ENCODE peak calls at places on chromosomes 1 and 21, in four cellular contexts. One of them, this sample, is unnamed. For H3K4me1, the result is how much of the 10 kb centered on the place peaks cover.

GRCh38 chr1:4086085-4086850 is 186.2 kb upstream of the C1orf174 start:
- ATAC-seq in upper lobe of left lung: no peak
- ATAC-seq in GM23338: no peak
- ATAC-seq in Panc1: no peak
- ATAC-seq in this sample: no peak

GRCh38 chr1:1954831-1955441 is 35.9 kb upstream of the TMEM52 start:
- ATAC-seq in upper lobe of left lung: no peak
- ATAC-seq in GM23338: peak
- ATAC-seq in Panc1: no peak
- ATAC-seq in this sample: no peak

GRCh38 chr1:64901663-64902062 is 64.7 kb downstream of the JAK1 start:
- ATAC-seq in GM23338: no peak
- ATAC-seq in upper lobe of left lung: no peak
- ATAC-seq in Panc1: no peak
- ATAC-seq in this sample: no peak

GRCh38 chr1:172515927-172516326 is 17.0 kb upstream of the SUCO start:
- ATAC-seq in GM23338: no peak
- ATAC-seq in upper lobe of left lung: no peak
- ATAC-seq in Panc1: no peak
- ATAC-seq in this sample: peak

GRCh38 chr1:171984262-171984661 is 143.0 kb downstream of the DNM3 start:
- ATAC-seq in GM23338: no peak
- ATAC-seq in upper lobe of left lung: peak
- ATAC-seq in Panc1: no peak
- ATAC-seq in this sample: no peak

GRCh38 chr1:14165289-14165867 is 433.1 kb upstream of the KAZN start:
- ATAC-seq in Panc1: no peak
- ATAC-seq in GM23338: no peak
- ATAC-seq in upper lobe of left lung: no peak
- ATAC-seq in this sample: peak

GRCh38 chr1:11384170-11384554 is 94.8 kb upstream of the DISP3 start:
- ATAC-seq in Panc1: no peak
- ATAC-seq in GM23338: no peak
- ATAC-seq in upper lobe of left lung: no peak
- ATAC-seq in this sample: no peak

GRCh38 chr1:170604065-170604464 is 59.9 kb upstream of the PRRX1 start:
- ATAC-seq in GM23338: no peak
- ATAC-seq in upper lobe of left lung: no peak
- ATAC-seq in Panc1: no peak
- ATAC-seq in this sample: no peak

GRCh38 chr1:48917901-48918603 is 141.4 kb upstream of the BEND5 start:
- ATAC-seq in upper lobe of left lung: no peak
- ATAC-seq in GM23338: no peak
- ATAC-seq in Panc1: no peak
- ATAC-seq in this sample: no peak

GRCh38 chr1:117453958-117454357 is 86.7 kb downstream of the MAN1A2 start:
- ATAC-seq in upper lobe of left lung: no peak
- ATAC-seq in GM23338: no peak
- ATAC-seq in Panc1: no peak
- ATAC-seq in this sample: no peak

GRCh38 chr1:25486602-25487001 is 55.9 kb downstream of the MACO1 start:
- ATAC-seq in upper lobe of left lung: no peak
- ATAC-seq in GM23338: peak
- ATAC-seq in Panc1: peak
- ATAC-seq in this sample: no peak

GRCh38 chr1:222616535-222616934 is 1.4 kb upstream of the MIA3 start:
- ATAC-seq in Panc1: no peak
- ATAC-seq in upper lobe of left lung: no peak
- ATAC-seq in GM23338: no peak
- ATAC-seq in this sample: peak

GRCh38 chr21:15037894-15038293 is 26.9 kb downstream of the NRIP1 start:
- ATAC-seq in Panc1: no peak
- ATAC-seq in GM23338: no peak
- ATAC-seq in upper lobe of left lung: no peak
- ATAC-seq in this sample: no peak

GRCh38 chr1:229993894-229994293 is 73.1 kb upstream of the GALNT2 start:
- ATAC-seq in upper lobe of left lung: no peak
- ATAC-seq in Panc1: no peak
- ATAC-seq in GM23338: no peak
- ATAC-seq in this sample: no peak

GRCh38 chr1:62325076-62325475 is 5.8 kb upstream of the KANK4 start:
- ATAC-seq in GM23338: no peak
- ATAC-seq in upper lobe of left lung: peak
- ATAC-seq in Panc1: no peak
- ATAC-seq in this sample: peak

GRCh38 chr1:101219919-101220695 is 16.7 kb upstream of the S1PR1 start:
- ATAC-seq in GM23338: peak
- ATAC-seq in upper lobe of left lung: no peak
- ATAC-seq in Panc1: no peak
- ATAC-seq in this sample: no peak

GRCh38 chr1:44049839-44050238 is 18.6 kb upstream of the SLC6A9 start:
- ATAC-seq in upper lobe of left lung: no peak
- ATAC-seq in GM23338: no peak
- ATAC-seq in Panc1: peak
- ATAC-seq in this sample: no peak

GRCh38 chr1:2478100-2478499 is 2.0 kb downstream of the PLCH2 start:
- ATAC-seq in upper lobe of left lung: no peak
- ATAC-seq in GM23338: no peak
- ATAC-seq in Panc1: no peak
- ATAC-seq in this sample: no peak

GRCh38 chr21:41962425-41962966 is 8.7 kb upstream of the C2CD2 start:
- ATAC-seq in upper lobe of left lung: no peak
- ATAC-seq in GM23338: no peak
- ATAC-seq in Panc1: no peak
- ATAC-seq in this sample: no peak

GRCh38 chr1:209648931-209649776 is 3.1 kb downstream of the LAMB3 start:
- ATAC-seq in GM23338: no peak
- ATAC-seq in Panc1: peak
- ATAC-seq in upper lobe of left lung: peak
- ATAC-seq in this sample: peak

GRCh38 chr1:231683439-231684165 is 57.0 kb downstream of the DISC1 start:
- ATAC-seq in Panc1: no peak
- ATAC-seq in GM23338: no peak
- ATAC-seq in upper lobe of left lung: no peak
- ATAC-seq in this sample: no peak

GRCh38 chr1:25699501-25700089 is 83.0 kb downstream of the MAN1C1 start:
- ATAC-seq in GM23338: no peak
- ATAC-seq in upper lobe of left lung: no peak
- ATAC-seq in Panc1: no peak
- ATAC-seq in this sample: no peak

GRCh38 chr21:45323487-45324380 is 36.0 kb upstream of the POFUT2 start:
- ATAC-seq in upper lobe of left lung: no peak
- ATAC-seq in GM23338: peak
- ATAC-seq in Panc1: no peak
- ATAC-seq in this sample: no peak

GRCh38 chr1:178155478-178156255 is 61.8 kb downstream of the RASAL2 start:
- ATAC-seq in Panc1: no peak
- ATAC-seq in GM23338: no peak
- ATAC-seq in upper lobe of left lung: no peak
- ATAC-seq in this sample: no peak

GRCh38 chr1:193542668-193543067 is 356.3 kb upstream of the B3GALT2 start:
- ATAC-seq in GM23338: peak
- ATAC-seq in upper lobe of left lung: no peak
- ATAC-seq in Panc1: no peak
- ATAC-seq in this sample: no peak

GRCh38 chr1:209796733-209797025 is 9.3 kb downstream of the IRF6 start:
- ATAC-seq in GM23338: no peak
- ATAC-seq in upper lobe of left lung: no peak
- ATAC-seq in Panc1: no peak
- ATAC-seq in this sample: no peak

GRCh38 chr1:202228484-202229122 is 35.0 kb downstream of the LGR6 start:
- ATAC-seq in upper lobe of left lung: no peak
- ATAC-seq in GM23338: no peak
- ATAC-seq in Panc1: no peak
- ATAC-seq in this sample: no peak

GRCh38 chr21:38815060-38815405 is 9.3 kb downstream of the ETS2 start:
- ATAC-seq in GM23338: no peak
- ATAC-seq in upper lobe of left lung: no peak
- ATAC-seq in Panc1: peak
- ATAC-seq in this sample: no peak

GRCh38 chr1:89781494-89782126 is 39.2 kb upstream of the LRRC8D start:
- ATAC-seq in GM23338: no peak
- ATAC-seq in Panc1: no peak
- ATAC-seq in upper lobe of left lung: no peak
- ATAC-seq in this sample: no peak

GRCh38 chr1:63821650-63822049 is 47.8 kb downstream of the ROR1 start:
- ATAC-seq in GM23338: no peak
- ATAC-seq in Panc1: peak
- ATAC-seq in upper lobe of left lung: no peak
- ATAC-seq in this sample: peak

GRCh38 chr1:180239145-180240096 is 9.4 kb downstream of the LHX4 start:
- ATAC-seq in upper lobe of left lung: no peak
- ATAC-seq in GM23338: peak
- ATAC-seq in Panc1: no peak
- ATAC-seq in this sample: no peak
- TF ChIP-seq POLR2AphosphoS5 in upper lobe of left lung: no peak
- TF ChIP-seq POLR2AphosphoS5 in GM23338: peak
- TF ChIP-seq POLR2AphosphoS5 in Panc1: no peak
- TF ChIP-seq POLR2AphosphoS5 in this sample: no peak

GRCh38 chr1:201173736-201174135 is 16.9 kb upstream of the IGFN1 start:
- ATAC-seq in GM23338: no peak
- ATAC-seq in upper lobe of left lung: no peak
- ATAC-seq in Panc1: no peak
- ATAC-seq in this sample: no peak
- H3K4me1 ChIP-seq in GM23338: under half
- H3K4me1 ChIP-seq in upper lobe of left lung: under half
- H3K4me1 ChIP-seq in Panc1: under half
- H3K4me1 ChIP-seq in this sample: under half

GRCh38 chr1:26922201-26922729 is 722 bp downstream of the NUDC start:
- ATAC-seq in upper lobe of left lung: no peak
- ATAC-seq in GM23338: peak
- ATAC-seq in Panc1: peak
- ATAC-seq in this sample: no peak
- TF ChIP-seq POLR2AphosphoS5 in upper lobe of left lung: no peak
- TF ChIP-seq POLR2AphosphoS5 in GM23338: no peak
- TF ChIP-seq POLR2AphosphoS5 in Panc1: no peak
- TF ChIP-seq POLR2AphosphoS5 in this sample: no peak

GRCh38 chr1:77966291-77966690 is 12.6 kb downstream of the FUBP1 start:
- ATAC-seq in Panc1: no peak
- ATAC-seq in GM23338: no peak
- ATAC-seq in upper lobe of left lung: no peak
- ATAC-seq in this sample: no peak
- H3K4me1 ChIP-seq in Panc1: under half
- H3K4me1 ChIP-seq in GM23338: under half
- H3K4me1 ChIP-seq in upper lobe of left lung: under half
- H3K4me1 ChIP-seq in this sample: half or more

DNA sequence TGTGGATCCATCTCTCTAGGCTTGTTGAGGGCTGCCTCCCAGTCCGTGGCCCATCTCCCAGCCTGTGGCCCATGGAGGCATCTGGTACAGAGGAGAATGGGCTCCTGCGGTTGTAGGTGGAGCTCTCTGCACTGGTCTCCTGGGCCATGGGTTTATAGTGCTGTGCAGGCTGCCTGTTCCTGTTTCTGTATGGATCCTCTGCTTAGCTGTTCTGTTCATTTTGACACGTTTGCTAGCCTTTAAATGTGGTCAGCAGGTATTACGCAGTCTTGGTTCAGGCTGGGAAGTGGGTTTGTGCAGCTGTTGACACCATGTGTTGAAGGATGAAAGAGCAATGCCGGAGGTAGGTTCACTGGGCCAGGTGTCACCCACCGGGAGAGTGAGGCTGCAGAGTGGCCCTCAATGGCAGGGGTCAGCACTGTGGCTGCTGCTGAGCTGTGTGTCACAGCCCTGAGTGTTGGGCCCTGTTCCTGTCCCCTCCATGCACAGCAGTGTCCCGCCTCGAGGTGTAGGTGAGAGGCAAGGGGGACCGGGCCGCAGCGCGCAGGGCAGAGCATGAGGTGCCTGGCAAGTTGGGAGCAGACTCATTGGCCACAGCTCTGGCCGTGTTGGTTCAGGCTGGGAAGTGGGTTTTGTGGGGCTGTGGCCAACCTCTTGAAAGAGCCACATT is 39.0 kb downstream of the SNAP47 start:
- ATAC-seq in upper lobe of left lung: no peak
- ATAC-seq in GM23338: no peak
- ATAC-seq in Panc1: no peak
- ATAC-seq in this sample: no peak
- TF ChIP-seq POLR2AphosphoS5 in upper lobe of left lung: no peak
- TF ChIP-seq POLR2AphosphoS5 in GM23338: no peak
- TF ChIP-seq POLR2AphosphoS5 in Panc1: no peak
- TF ChIP-seq POLR2AphosphoS5 in this sample: no peak

GRCh38 chr1:16613185-16614147 is at the start of gene NBPF1:
- ATAC-seq in GM23338: peak
- ATAC-seq in Panc1: peak
- ATAC-seq in upper lobe of left lung: peak
- ATAC-seq in this sample: peak

GRCh38 chr1:16617101-16617727 is 3.9 kb upstream of the NBPF1 start:
- ATAC-seq in Panc1: no peak
- ATAC-seq in GM23338: no peak
- ATAC-seq in upper lobe of left lung: no peak
- ATAC-seq in this sample: no peak

GRCh38 chr1:16615253-16616252 is 2.2 kb upstream of the NBPF1 start:
- ATAC-seq in Panc1: no peak
- ATAC-seq in upper lobe of left lung: no peak
- ATAC-seq in GM23338: no peak
- ATAC-seq in this sample: no peak

GRCh38 chr1:16612332-16613172 is 812 bp downstream of the NBPF1 start:
- ATAC-seq in upper lobe of left lung: no peak
- ATAC-seq in GM23338: peak
- ATAC-seq in Panc1: peak
- ATAC-seq in this sample: peak

DNA sequence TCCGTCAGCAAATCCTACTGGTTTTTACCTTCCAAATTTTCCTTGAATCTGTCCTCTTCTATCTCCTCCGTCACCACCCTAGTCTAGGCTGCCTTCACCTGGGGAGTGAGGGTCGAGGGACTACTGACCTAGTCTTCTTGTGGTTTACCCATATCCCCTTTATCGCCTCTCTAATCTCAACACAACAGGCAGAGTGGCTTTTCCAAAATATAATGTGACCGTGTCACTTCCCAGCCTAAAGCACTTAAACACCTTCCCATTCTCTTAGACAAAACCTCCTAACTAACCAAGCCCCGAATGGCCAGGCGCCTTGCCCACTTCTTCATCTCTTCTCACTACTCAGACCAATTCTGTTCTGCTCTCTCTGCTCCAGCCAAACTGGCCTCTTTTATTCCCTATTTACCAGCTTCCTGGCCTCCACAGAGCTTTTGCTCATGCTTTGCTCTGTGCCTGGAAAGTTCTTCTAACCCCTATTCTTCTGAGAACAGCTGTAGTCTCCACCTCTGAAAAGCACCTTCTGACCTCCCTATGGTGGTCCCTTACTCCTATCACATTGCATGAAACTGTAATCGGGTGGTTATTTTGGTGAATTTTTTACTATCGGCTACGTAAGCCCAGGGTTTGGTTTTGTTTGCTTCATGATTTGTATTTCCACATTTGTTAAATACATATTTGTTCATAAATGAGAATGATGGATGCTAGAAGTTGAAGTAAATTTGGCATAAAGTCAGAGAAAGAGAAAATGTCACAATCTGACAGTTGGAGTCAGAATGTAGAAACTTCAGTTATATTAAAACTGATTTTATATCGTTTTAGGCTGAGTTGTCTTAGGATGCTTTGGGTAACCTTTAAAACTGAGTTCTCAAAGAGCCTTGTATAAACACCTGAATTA is 1.2 kb upstream of the NBPF1 start:
- ATAC-seq in GM23338: no peak
- ATAC-seq in Panc1: no peak
- ATAC-seq in upper lobe of left lung: no peak
- ATAC-seq in this sample: no peak
- H3K4me1 ChIP-seq in GM23338: under half
- H3K4me1 ChIP-seq in Panc1: under half
- H3K4me1 ChIP-seq in upper lobe of left lung: under half
- H3K4me1 ChIP-seq in this sample: under half

This sample was measured in gastroesophageal sphincter.